ENCODE peak calls at places on chromosomes 1 and 21, in four cellular contexts. A is fibroblast of lung, U is IMR-90, N is trophoblast cell. V is an unnamed sample.
A peak's percentile ranks its signal among the peaks of the same experiment; 100 is the strongest.

GRCh38 chr21:42862774-42863503 is 16.4 kb downstream of the WDR4 start:
- DNase-seq in A (no peak), U (no peak), N (no peak), V (no peak)

GRCh38 chr1:223214272-223214807 is 71.3 kb upstream of the TLR5 start:
- DNase-seq in A (no peak), U (no peak), N (no peak), V (no peak)

GRCh38 chr1:85628791-85629531 is 48.4 kb downstream of the CCN1 start:
- DNase-seq in A (peak; percentile 92), U (peak; percentile 95), N (no peak), V (peak; percentile 93)

GRCh38 chr1:225479341-225479740 is 51.5 kb upstream of the LBR start:
- DNase-seq in A (no peak), U (no peak), N (no peak), V (no peak)

GRCh38 chr1:51924455-51924854 is 45.9 kb upstream of the NRDC start:
- DNase-seq in A (peak; percentile 70), U (peak; percentile 77), N (no peak), V (no peak)

GRCh38 chr21:34204481-34205439 is 131.4 kb downstream of the MRPS6 start:
- DNase-seq in A (no peak), U (no peak), N (peak; percentile 30), V (no peak)

GRCh38 chr1:236407059-236407458 is 13.0 kb downstream of the EDARADD start:
- DNase-seq in A (no peak), U (no peak), N (no peak), V (no peak)

GRCh38 chr1:232826318-232826717 is 21.1 kb downstream of the MAP10 start:
- DNase-seq in A (no peak), U (no peak), N (no peak), V (no peak)

GRCh38 chr1:83791821-83792437 is 207.0 kb downstream of the TTLL7 start:
- DNase-seq in A (peak; percentile 39), U (peak; percentile 0), N (no peak), V (peak; percentile 15)

GRCh38 chr1:16905112-16905855 is 9.5 kb downstream of the RNU1-2 start:
- DNase-seq in A (peak; percentile 87), U (peak; percentile 96), N (peak; percentile 77), V (peak; percentile 93)

GRCh38 chr1:40421694-40422384 is 28.4 kb upstream of the ZFP69B start:
- DNase-seq in A (peak; percentile 48), U (peak; percentile 23), N (no peak), V (peak; percentile 39)

GRCh38 chr1:7930547-7931445 is 9.8 kb downstream of the TNFRSF9 start:
- DNase-seq in A (no peak), U (no peak), N (no peak), V (no peak)

GRCh38 chr1:204104331-204105222 is 31.7 kb downstream of the SOX13 start:
- DNase-seq in A (peak; percentile 45), U (no peak), N (peak; percentile 40), V (no peak)

GRCh38 chr1:195458365-195458764 is 1149.9 kb downstream of the KCNT2 start:
- DNase-seq in A (no peak), U (no peak), N (no peak), V (no peak)

GRCh38 chr1:111818081-111818480 is 62.4 kb downstream of the DDX20 start:
- DNase-seq in A (no peak), U (no peak), N (no peak), V (no peak)

GRCh38 chr1:16017461-16018303 is at the start of gene HSPB7:
- DNase-seq in A (peak; percentile 69), U (peak; percentile 52), N (peak; percentile 33), V (peak; percentile 63)

GRCh38 chr1:54546651-54547348 is 1.2 kb upstream of the ACOT11 start:
- DNase-seq in A (no peak), U (no peak), N (peak; percentile 53), V (no peak)

GRCh38 chr1:41580021-41580420 is 95.5 kb upstream of the EDN2 start:
- DNase-seq in A (no peak), U (no peak), N (peak; percentile 13), V (no peak)

GRCh38 chr1:87523466-87523865 is 194.8 kb downstream of the LMO4 start:
- DNase-seq in A (peak; percentile 39), U (peak; percentile 56), N (no peak), V (no peak)

GRCh38 chr1:26283226-26283853 is 3.5 kb downstream of the SH3BGRL3 start:
- DNase-seq in A (no peak), U (no peak), N (no peak), V (no peak)

GRCh38 chr1:179080866-179081695 is 789 bp upstream of the TOR3A start:
- DNase-seq in A (no peak), U (no peak), N (no peak), V (no peak)

GRCh38 chr1:113616201-113616600 is 143.1 kb downstream of the PHTF1 start:
- DNase-seq in A (peak; percentile 80), U (peak; percentile 30), N (no peak), V (peak; percentile 6)

GRCh38 chr1:38004284-38005101 is 821 bp downstream of the FHL3 start:
- DNase-seq in A (no peak), U (no peak), N (no peak), V (no peak)

GRCh38 chr1:159200759-159201158 is 3.9 kb upstream of the ACKR1 start:
- DNase-seq in A (no peak), U (no peak), N (no peak), V (no peak)

GRCh38 chr1:245856944-245857531 is 650.0 kb downstream of the SMYD3 start:
- DNase-seq in A (peak; percentile 99), U (peak; percentile 95), N (peak; percentile 80), V (peak; percentile 90)

GRCh38 chr1:97108200-97108599 is 386.6 kb downstream of the PTBP2 start:
- DNase-seq in A (peak; percentile 26), U (peak; percentile 20), N (no peak), V (no peak)

GRCh38 chr21:44552681-44553080 is 1.4 kb upstream of the KRTAP10-2 start:
- DNase-seq in A (no peak), U (no peak), N (no peak), V (no peak)

GRCh38 chr1:19423130-19423529 is 62.2 kb downstream of the CAPZB start:
- DNase-seq in A (no peak), U (no peak), N (no peak), V (peak; percentile 39)

GRCh38 chr1:184483101-184483813 is 96.4 kb downstream of the C1orf21 start:
- DNase-seq in A (peak; percentile 60), U (peak; percentile 83), N (peak; percentile 50), V (peak; percentile 38)

GRCh38 chr1:10726355-10726754 is 70.1 kb downstream of the CASZ1 start:
- DNase-seq in A (no peak), U (no peak), N (no peak), V (no peak)

GRCh38 chr21:27532081-27532480 is 565.2 kb upstream of the ADAMTS5 start:
- DNase-seq in A (peak; percentile 33), U (peak; percentile 63), N (no peak), V (peak; percentile 75)

GRCh38 chr1:171403396-171403795 is 81.9 kb upstream of the PRRC2C start:
- DNase-seq in A (peak; percentile 5), U (no peak), N (peak; percentile 23), V (peak; percentile 29)

GRCh38 chr1:212294983-212295382 is 9.8 kb downstream of the PPP2R5A start:
- DNase-seq in A (no peak), U (no peak), N (peak; percentile 12), V (no peak)

GRCh38 chr1:3659093-3659492 is 6.8 kb downstream of the TP73 start:
- DNase-seq in A (no peak), U (no peak), N (no peak), V (no peak)

GRCh38 chr1:3658231-3658615 is 5.9 kb downstream of the TP73 start:
- DNase-seq in A (no peak), U (no peak), N (no peak), V (no peak)

GRCh38 chr1:3657578-3658230 is 5.4 kb downstream of the TP73 start:
- DNase-seq in A (no peak), U (no peak), N (no peak), V (no peak)

GRCh38 chr1:3656450-3657095 is 4.3 kb downstream of the TP73 start:
- DNase-seq in A (no peak), U (no peak), N (no peak), V (no peak)

DNA sequence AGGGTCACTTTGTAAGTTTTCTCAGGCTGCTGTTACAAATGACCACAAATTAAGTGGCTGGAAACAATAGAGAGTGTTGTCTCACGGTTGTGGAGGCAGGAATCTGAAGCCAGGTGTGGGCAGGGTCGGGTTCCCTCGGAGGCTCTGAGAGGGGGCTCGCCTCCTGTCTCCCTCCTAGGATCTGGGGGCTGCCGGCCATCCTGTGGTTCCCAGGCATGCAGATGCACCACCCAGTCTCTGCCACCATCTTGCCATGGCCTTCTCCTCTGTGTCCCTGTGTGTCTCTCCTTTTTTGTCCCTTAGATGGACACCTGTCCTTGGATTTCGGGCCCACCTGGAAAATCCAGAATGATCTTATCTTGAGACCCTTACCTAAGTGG is 4.8 kb downstream of the TP73 start:
- DNase-seq in A (no peak), U (no peak), N (no peak), V (no peak)
- H3K4me3 ChIP-seq in A (no peak overlapping the region), U (no peak overlapping the region), N (peak overlapping the region; percentile 39), V (no peak overlapping the region)

DNA sequence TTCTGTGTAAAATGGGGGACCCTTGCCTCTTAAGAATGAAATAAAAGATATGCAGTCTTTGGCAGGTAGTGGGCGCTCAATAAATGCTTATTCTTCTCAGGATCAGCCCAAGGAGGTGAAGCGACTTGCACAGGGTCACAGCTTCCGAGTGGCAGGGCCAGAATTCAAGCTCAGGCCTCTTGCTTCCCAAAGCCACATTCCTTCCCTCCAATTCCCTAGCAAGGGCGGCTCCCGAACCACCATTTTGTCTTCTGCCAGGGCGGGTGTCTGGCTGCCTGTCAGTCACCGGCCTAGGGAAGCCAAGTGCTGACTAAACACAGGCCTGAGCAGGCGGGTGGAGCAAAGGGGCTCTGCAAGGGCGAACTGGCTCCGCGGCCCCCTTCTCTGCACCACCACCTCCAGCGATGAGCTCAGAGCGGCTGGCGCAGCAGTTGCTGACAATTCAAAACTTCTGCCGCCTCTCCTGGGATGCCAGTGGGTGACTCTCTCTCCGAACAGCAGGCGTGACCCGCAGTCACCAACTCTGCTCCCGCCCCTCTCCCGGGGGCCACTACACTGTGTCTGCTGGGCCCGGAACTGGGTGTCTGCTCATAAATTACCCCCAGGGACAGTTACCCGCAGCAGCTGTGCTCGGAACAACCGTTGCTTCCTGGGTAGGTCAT is 10.8 kb downstream of the GPR3 start:
- DNase-seq in A (peak; percentile 48), U (peak; percentile 42), N (peak; percentile 92), V (peak; percentile 68)
- H3K4me3 ChIP-seq in A (no peak overlapping the region), U (no peak overlapping the region), N (no peak overlapping the region), V (no peak overlapping the region)

DNA sequence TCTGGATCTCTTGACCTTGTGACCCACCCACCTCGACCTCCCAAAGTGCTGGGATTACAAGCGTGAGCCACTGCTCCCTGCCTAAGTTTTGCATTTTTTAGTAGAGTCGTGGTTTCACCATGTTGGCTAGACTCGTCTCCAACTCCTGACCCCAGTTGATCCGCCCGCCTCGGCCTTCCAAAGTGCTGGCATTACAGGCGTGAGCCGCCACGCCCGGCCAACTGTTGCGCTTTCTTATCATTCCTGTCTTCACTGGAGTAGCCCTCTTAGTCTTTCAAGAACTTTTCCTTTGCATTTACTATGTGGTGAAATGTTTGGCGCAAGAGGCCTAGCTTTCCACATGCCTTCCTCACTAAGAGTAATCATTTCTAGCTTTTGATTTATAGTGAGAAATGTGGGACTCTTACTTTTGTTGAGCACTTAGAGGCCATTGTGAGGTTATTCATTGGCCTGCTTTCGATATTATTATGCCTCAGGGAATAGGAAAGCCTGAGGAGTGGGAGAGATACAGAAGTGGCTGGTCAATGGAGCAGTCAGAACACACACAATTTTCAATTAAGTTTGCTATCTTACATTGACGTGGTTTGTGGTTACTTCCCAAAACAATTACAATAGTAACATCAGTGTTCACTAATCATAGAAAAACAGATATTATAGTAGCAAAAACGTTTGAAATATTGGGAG is 111.0 kb downstream of the ZMYM4 start:
- DNase-seq in A (no peak), U (no peak), N (no peak), V (no peak)
- H3K4me3 ChIP-seq in A (no peak overlapping the region), U (no peak overlapping the region), N (no peak overlapping the region), V (no peak overlapping the region)

GRCh38 chr21:35204850-35205564 is 155.9 kb upstream of the RUNX1 start:
- DNase-seq in A (peak; percentile 97), U (peak; percentile 98), N (no peak), V (peak; percentile 92)
- H3K4me3 ChIP-seq in A (peak overlapping the region; percentile 20), U (peak overlapping the region; percentile 25), N (no peak overlapping the region), V (peak overlapping the region; percentile 2)

V was measured in cardiac fibroblast.